ENCODE peak calls at places on chromosomes 4 and X, in five cellular contexts. W is coronary artery, I is astrocyte of the spinal cord, L is body of pancreas, D is K562. Q is an unnamed sample.

GRCh38 chr4:22539251-22539650 is 23.4 kb upstream of the ADGRA3 start:
- DNase-seq in W (no peak), L (no peak), I (no peak), D (no peak), Q (no peak)

GRCh38 chr4:83237591-83237990 is 47.0 kb downstream of the COQ2 start:
- DNase-seq in W (no peak), I (no peak), L (no peak), D (no peak), Q (no peak)

GRCh38 chr4:165784672-165785071 is 88.4 kb upstream of the TLL1 start:
- DNase-seq in W (no peak), L (no peak), D (no peak), I (peak), Q (peak)

GRCh38 chr4:74117024-74117534 is 18.1 kb upstream of the CXCL2 start:
- DNase-seq in W (peak), L (peak), D (no peak), I (peak), Q (peak)

GRCh38 chrX:71632923-71633657 is 14.8 kb upstream of the CXCR3 start:
- DNase-seq in L (no peak), W (no peak), I (no peak), D (no peak), Q (no peak)

GRCh38 chr4:154779362-154779947 is 1.6 kb upstream of the RBM46 start:
- DNase-seq in L (no peak), I (peak), D (no peak), W (no peak), Q (peak)

GRCh38 chrX:107935200-107935599 is 47.0 kb downstream of the TEX13B start:
- DNase-seq in L (no peak), I (peak), D (no peak), W (no peak), Q (peak)

GRCh38 chr4:27775156-27775555 is 914.5 kb downstream of the STIM2 start:
- DNase-seq in D (no peak), I (no peak), L (no peak), W (no peak), Q (no peak)

GRCh38 chr4:37139987-37140386 is 104.6 kb upstream of the NWD2 start:
- DNase-seq in D (no peak), I (no peak), W (no peak), L (no peak), Q (no peak)

GRCh38 chr4:99885063-99885664 is 9.1 kb downstream of the LAMTOR3 start:
- DNase-seq in D (peak), L (no peak), I (peak), W (no peak), Q (peak)

GRCh38 chr4:70382691-70383181 is at the start of gene SMR3B:
- DNase-seq in L (no peak), W (no peak), I (no peak), D (no peak), Q (no peak)

GRCh38 chr4:72522440-72522839 is 46.6 kb downstream of the ADAMTS3 start:
- DNase-seq in L (no peak), D (no peak), W (no peak), I (no peak), Q (no peak)

GRCh38 chr4:40916880-40917279 is 167.1 kb downstream of the NSUN7 start:
- DNase-seq in L (peak), D (peak), W (no peak), I (no peak), Q (peak)

GRCh38 chrX:72274526-72274925 is 2.5 kb downstream of the RPS4X start:
- DNase-seq in I (no peak), D (no peak), W (no peak), L (no peak), Q (peak)

GRCh38 chrX:115410731-115411435 is 121.4 kb downstream of the LUZP4 start:
- DNase-seq in W (no peak), L (no peak), D (no peak), I (no peak), Q (no peak)

GRCh38 chrX:150944233-150944632 is 38.9 kb upstream of the HMGB3 start:
- DNase-seq in D (no peak), I (no peak), W (no peak), L (no peak), Q (no peak)

GRCh38 chr4:129109965-129110824 is 14.2 kb downstream of the C4orf33 start:
- DNase-seq in L (no peak), W (no peak), D (no peak), I (no peak), Q (no peak)

GRCh38 chrX:110755061-110755460 is 40.6 kb downstream of the CHRDL1 start:
- DNase-seq in D (no peak), I (peak), W (no peak), L (no peak), Q (peak)

GRCh38 chrX:20374866-20375530 is 108.3 kb upstream of the RPS6KA3 start:
- DNase-seq in W (no peak), D (no peak), L (no peak), I (no peak), Q (no peak)

GRCh38 chr4:87109121-87109520 is 111.3 kb downstream of the KLHL8 start:
- DNase-seq in W (no peak), L (no peak), D (no peak), I (no peak), Q (no peak)

GRCh38 chr4:79987401-79987800 is 85.6 kb downstream of the ANTXR2 start:
- DNase-seq in I (no peak), W (no peak), D (no peak), L (no peak), Q (peak)

GRCh38 chrX:78104447-78105176 is 564 bp downstream of the PGK1 start:
- DNase-seq in L (peak), W (peak), D (peak), I (peak), Q (peak)

GRCh38 chrX:17552251-17552650 is 177.3 kb downstream of the NHS start:
- DNase-seq in W (no peak), I (peak), L (no peak), D (no peak), Q (peak)

GRCh38 chr4:110201502-110201901 is 3.1 kb upstream of the ELOVL6 start:
- DNase-seq in W (no peak), L (no peak), I (no peak), D (no peak), Q (no peak)

GRCh38 chr4:184448828-184449227 is 25.5 kb downstream of the IRF2 start:
- DNase-seq in L (peak), D (no peak), I (peak), W (peak), Q (peak)

GRCh38 chrX:98405376-98405775 is 1521.7 kb downstream of the RPA4 start:
- DNase-seq in L (no peak), W (no peak), I (no peak), D (no peak), Q (no peak)

GRCh38 chrX:9189286-9189685 is 155.4 kb upstream of the FAM9B start:
- DNase-seq in L (no peak), D (no peak), W (no peak), I (no peak), Q (no peak)

GRCh38 chrX:119636419-119636818 is 30.2 kb upstream of the NKRF start:
- DNase-seq in I (no peak), D (no peak), W (no peak), L (no peak), Q (no peak)

GRCh38 chr4:144646523-144647094 is 653 bp downstream of the HHIP start:
- DNase-seq in L (peak), I (peak), D (no peak), W (no peak), Q (peak)

GRCh38 chr4:110130578-110131358 is 67.6 kb downstream of the ELOVL6 start:
- DNase-seq in D (no peak), I (no peak), L (no peak), W (no peak), Q (no peak)

DNA sequence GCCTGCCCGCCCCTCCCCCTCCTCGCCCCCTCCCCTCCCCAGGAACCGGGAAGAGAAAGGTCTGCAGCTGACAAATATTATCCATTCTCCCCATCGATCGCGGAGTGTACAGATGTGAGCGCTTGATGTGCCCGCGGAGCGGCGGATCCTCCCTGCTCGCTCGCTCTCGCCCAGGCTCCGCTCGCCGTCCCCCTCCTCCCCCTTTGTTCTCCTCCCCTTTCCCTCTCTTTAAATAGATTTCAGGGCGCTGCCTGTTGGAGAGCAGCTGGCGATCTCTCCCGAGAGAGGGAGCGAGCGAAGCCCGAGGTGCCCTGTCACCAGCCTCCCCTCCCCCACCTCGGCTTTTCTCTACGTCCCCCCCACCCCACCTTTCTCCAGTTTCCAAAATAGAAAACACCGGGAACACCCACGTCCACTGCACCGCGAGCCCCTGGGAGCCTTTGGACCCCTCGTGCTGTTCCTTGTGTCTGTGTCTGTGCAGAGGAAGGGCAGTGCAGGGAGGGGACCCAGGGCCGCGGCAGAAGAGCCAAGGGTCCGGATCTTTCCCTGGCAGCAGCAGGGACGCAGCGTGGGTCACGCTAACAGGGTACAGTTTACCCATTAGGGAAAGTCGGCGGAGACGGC is 56.6 kb upstream of the BCOR start:
- DNase-seq in I (peak), L (no peak), W (no peak), D (peak), Q (peak)
- H3K4me3 ChIP-seq in I (peak), L (no peak), W (peak), D (peak), Q (peak)

DNA sequence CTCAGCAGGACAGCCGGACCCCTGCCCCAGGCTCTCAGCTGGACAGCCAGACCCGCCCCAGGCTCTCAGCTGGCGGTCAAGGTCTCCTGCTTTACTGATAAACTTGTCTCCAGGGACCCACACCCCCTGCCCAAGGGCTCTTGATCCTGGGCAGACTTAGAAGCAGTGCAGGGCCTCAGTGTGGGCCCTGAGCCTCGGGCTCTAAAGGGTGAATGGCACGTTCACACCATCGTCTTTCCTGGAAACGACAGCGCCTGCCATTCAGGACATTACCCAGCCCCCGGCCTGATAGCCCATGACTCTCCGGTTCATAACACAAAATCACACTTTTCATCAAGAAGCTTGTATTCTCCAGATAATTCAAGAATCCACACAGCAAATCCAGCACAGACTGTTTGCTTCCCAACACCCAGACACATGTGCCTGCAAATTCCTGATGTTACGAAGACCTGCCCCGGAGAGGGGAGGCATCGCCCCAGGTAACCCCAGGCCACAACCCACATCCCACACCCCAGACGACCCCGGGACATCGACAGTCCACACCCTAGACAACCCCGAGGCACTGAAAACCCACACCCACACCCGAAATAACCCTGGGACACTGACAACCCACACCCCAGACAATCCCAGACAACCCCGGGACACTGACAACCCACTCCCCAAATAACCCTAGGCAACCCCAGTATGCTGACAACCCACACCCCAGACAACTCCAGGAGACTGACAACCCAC is 136.8 kb downstream of the FAM53A start:
- DNase-seq in I (no peak), L (no peak), W (no peak), D (no peak), Q (peak)
- H3K4me3 ChIP-seq in I (no peak), L (no peak), W (no peak), D (no peak), Q (no peak)

DNA sequence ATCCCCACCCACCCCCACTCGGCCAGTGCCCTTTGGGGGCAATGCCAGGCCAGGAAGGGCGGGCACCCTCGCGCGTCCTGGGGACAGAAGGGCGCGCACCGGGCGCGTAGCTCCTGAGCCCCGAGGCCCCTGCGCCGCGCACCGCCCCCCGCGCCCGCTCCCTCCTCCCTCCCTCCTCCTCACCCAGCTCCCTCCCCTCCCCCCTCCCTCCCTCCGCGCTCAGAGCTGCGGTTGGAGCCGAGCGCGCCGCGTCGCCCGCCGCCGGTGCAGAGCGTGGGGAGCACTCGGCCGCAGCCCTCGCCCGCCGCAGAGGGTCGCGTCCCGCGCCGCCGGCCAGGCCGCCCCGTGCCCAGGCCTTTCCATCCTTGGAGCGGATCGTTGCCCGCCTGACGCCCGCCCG is at the start of gene ATP2B3:
- DNase-seq in L (no peak), W (no peak), D (no peak), I (no peak), Q (no peak)
- H3K4me3 ChIP-seq in L (no peak), W (peak), D (no peak), I (no peak), Q (no peak)

DNA sequence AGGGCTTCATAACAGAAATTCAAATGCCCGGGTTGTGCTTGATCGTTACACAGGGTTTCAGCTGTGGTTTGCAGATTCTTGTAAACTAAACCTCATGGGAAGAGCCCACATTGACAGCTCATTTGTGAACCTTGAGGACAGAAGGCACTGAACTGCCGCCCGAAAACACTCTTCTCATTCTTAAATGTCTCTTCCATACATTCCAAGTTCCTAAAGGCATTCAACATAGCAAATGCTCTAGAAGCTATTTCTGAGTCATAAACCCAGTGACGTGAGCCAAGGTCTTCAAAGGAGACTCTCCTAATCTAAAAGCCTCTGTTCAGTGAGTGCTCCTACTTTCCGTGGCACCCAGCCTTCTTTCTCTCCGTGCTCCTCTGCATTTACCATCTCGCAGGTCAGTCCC is 737.8 kb upstream of the FRG1 start:
- DNase-seq in D (no peak), I (peak), W (no peak), L (no peak), Q (peak)
- H3K4me3 ChIP-seq in D (no peak), I (no peak), W (peak), L (no peak), Q (no peak)

DNA sequence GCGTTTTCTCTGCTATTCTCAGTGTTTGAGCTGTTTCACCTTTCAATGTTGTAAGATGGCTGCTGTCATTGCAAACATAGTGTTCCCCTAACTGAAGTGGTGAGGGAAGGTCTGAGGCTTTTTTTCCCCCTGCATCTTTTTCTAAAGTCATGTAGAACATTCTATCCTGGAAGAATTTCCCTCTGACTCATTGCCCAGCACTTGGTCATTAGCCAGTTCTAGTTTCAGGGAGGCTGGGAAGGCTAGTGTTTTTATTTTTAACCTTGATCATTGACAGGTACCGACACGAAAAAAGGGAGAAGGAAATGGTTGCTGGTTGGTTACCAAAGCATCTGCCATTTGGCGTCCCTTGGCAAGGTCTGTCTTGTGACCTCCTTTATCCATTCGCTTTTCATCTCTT is 6.6 kb downstream of the LANCL3 start:
- DNase-seq in D (no peak), W (no peak), I (peak), L (no peak), Q (no peak)
- H3K4me3 ChIP-seq in D (no peak), W (no peak), I (no peak), L (no peak), Q (no peak)

GRCh38 chr4:125368684-125369083 is 53.9 kb downstream of the FAT4 start:
- DNase-seq in I (peak), D (no peak), W (no peak), L (no peak), Q (peak)

GRCh38 chr4:125368161-125368560 is 53.4 kb downstream of the FAT4 start:
- DNase-seq in I (peak), W (no peak), L (no peak), D (no peak), Q (peak)

GRCh38 chr4:125365731-125366130 is 51.0 kb downstream of the FAT4 start:
- DNase-seq in L (no peak), D (no peak), I (no peak), W (no peak), Q (no peak)

GRCh38 chr4:125370478-125370877 is 55.7 kb downstream of the FAT4 start:
- DNase-seq in I (no peak), W (no peak), L (no peak), D (no peak), Q (no peak)

GRCh38 chr4:125369098-125369497 is 54.3 kb downstream of the FAT4 start:
- DNase-seq in L (no peak), D (no peak), I (no peak), W (no peak), Q (no peak)
- H3K4me3 ChIP-seq in L (no peak), D (no peak), I (no peak), W (peak), Q (peak)

GRCh38 chr4:168978001-168978700 is 31.9 kb downstream of the CBR4 start:
- DNase-seq in W (no peak), I (peak), L (no peak), D (no peak), Q (peak)

GRCh38 chr4:168981942-168982341 is 28.1 kb downstream of the CBR4 start:
- DNase-seq in W (no peak), I (no peak), D (no peak), L (no peak), Q (no peak)

GRCh38 chr4:168979338-168979737 is 30.7 kb downstream of the CBR4 start:
- DNase-seq in I (no peak), L (no peak), D (no peak), W (no peak), Q (no peak)

GRCh38 chr4:168981460-168981859 is 28.6 kb downstream of the CBR4 start:
- DNase-seq in D (no peak), L (no peak), I (no peak), W (no peak), Q (peak)
- H3K4me3 ChIP-seq in D (no peak), L (no peak), I (no peak), W (no peak), Q (no peak)

DNA sequence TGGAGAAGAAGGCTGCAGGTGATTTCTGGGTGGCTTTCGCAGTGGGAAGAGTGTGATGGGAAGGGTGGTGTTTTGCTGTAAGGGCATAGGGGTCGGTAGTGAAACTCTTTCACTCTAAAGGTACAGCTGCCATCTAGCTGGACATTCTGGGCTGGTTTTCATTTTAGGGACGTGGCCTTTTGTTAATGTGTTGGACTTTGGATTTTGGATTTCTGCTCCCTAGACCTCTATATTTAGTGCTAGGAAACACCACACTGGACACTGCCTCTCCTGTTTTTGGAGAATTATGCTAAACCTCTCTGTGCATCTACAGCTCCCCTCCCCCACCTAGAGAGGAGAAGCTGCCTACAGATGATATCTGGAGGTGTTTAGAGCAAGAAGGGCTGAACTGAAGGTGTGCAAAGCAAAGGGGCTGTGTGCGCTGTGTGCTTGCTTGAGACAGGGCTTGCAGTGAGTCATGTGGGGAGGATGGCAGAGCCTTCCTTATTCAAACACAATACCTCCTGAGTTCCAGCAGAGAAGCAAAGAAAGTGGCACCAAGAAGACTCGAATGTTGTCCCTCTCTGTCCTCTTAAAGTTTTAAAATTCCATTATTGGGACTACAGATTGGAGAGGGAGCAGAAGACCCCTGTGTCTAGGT is 47.9 kb downstream of the STARD8 start:
- DNase-seq in I (no peak), D (no peak), W (no peak), L (no peak), Q (no peak)
- H3K4me3 ChIP-seq in I (no peak), D (peak), W (peak), L (no peak), Q (no peak)